ENCODE peak calls at places on chromosomes 1 and 21, in four cellular contexts. F is HCT116, P is GM23248, T is GM23338. Q is an unnamed sample.

GRCh38 chr1:225941220-225941948 is at the start of gene LEFTY2:
- DNase-seq in P (peak; percentile 19), F (no peak), T (no peak), Q (peak; percentile 62)

GRCh38 chr1:103194060-103194459 is 85.7 kb upstream of the COL11A1 start:
- DNase-seq in F (no peak), T (no peak), P (peak; percentile 15), Q (no peak)

GRCh38 chr1:175824079-175824478 is 80.7 kb upstream of the TNR start:
- DNase-seq in P (no peak), T (peak; percentile 84), F (no peak), Q (peak; percentile 24)

GRCh38 chr1:45929257-45929687 is 125.9 kb downstream of the MAST2 start:
- DNase-seq in P (peak; percentile 70), T (peak; percentile 50), F (peak; percentile 92), Q (peak; percentile 11)

GRCh38 chr1:173383341-173383740 is 93.8 kb upstream of the PRDX6 start:
- DNase-seq in F (no peak), P (peak; percentile 40), T (no peak), Q (no peak)

GRCh38 chr1:113917400-113918082 is 11.6 kb upstream of the HIPK1 start:
- DNase-seq in T (no peak), P (peak; percentile 73), F (no peak), Q (no peak)

GRCh38 chr1:97277891-97278662 is 556.5 kb downstream of the PTBP2 start:
- DNase-seq in T (no peak), F (peak; percentile 84), P (peak; percentile 86), Q (no peak)

GRCh38 chr1:17935230-17935629 is 172.4 kb upstream of the IGSF21 start:
- DNase-seq in T (no peak), F (no peak), P (no peak), Q (no peak)

GRCh38 chr1:58524353-58524945 is 22.1 kb downstream of the OMA1 start:
- DNase-seq in P (peak; percentile 35), F (no peak), T (no peak), Q (no peak)

GRCh38 chr1:152907686-152908601 is at the start of gene IVL:
- DNase-seq in F (peak; percentile 8), P (peak; percentile 56), T (no peak), Q (no peak)

GRCh38 chr1:72851597-72851996 is 569.3 kb upstream of the NEGR1 start:
- DNase-seq in T (no peak), P (no peak), F (no peak), Q (no peak)

GRCh38 chr1:41919764-41920397 is 1.2 kb upstream of the HIVEP3 start:
- DNase-seq in P (peak; percentile 47), F (no peak), T (peak; percentile 69), Q (no peak)

GRCh38 chr1:183318433-183318832 is 99.7 kb downstream of the NMNAT2 start:
- DNase-seq in F (no peak), T (peak; percentile 75), P (peak; percentile 94), Q (no peak)

GRCh38 chr1:161934278-161934608 is 89.4 kb downstream of the OLFML2B start:
- DNase-seq in F (no peak), T (no peak), P (no peak), Q (peak; percentile 2)

GRCh38 chr1:93114403-93114802 is 35.3 kb downstream of the MTF2 start:
- DNase-seq in P (peak; percentile 26), T (no peak), F (no peak), Q (no peak)

GRCh38 chr21:29657228-29657989 is 282.4 kb downstream of the GRIK1 start:
- DNase-seq in T (no peak), F (no peak), P (no peak), Q (no peak)

GRCh38 chr1:112394743-112395062 is 1.3 kb upstream of the CTTNBP2NL start:
- DNase-seq in T (no peak), P (no peak), F (no peak), Q (no peak)

GRCh38 chr21:34022557-34023335 is 50.6 kb upstream of the MRPS6 start:
- DNase-seq in T (no peak), F (no peak), P (peak; percentile 69), Q (peak; percentile 46)

GRCh38 chr1:54763814-54764131 is 550 bp downstream of the PARS2 start:
- DNase-seq in F (no peak), T (peak; percentile 42), P (peak; percentile 59), Q (no peak)

GRCh38 chr1:211973541-211973940 is 61.8 kb downstream of the INTS7 start:
- DNase-seq in F (no peak), T (no peak), P (no peak), Q (no peak)

GRCh38 chr1:38370716-38371504 is 324.3 kb upstream of the POU3F1 start:
- DNase-seq in P (no peak), T (peak; percentile 62), F (no peak), Q (no peak)

GRCh38 chr1:65985393-65986066 is 192.8 kb downstream of the PDE4B start:
- DNase-seq in P (no peak), T (no peak), F (no peak), Q (no peak)

GRCh38 chr1:41611068-41611931 is 126.8 kb upstream of the EDN2 start:
- DNase-seq in F (no peak), P (no peak), T (no peak), Q (no peak)

GRCh38 chr1:111082421-111083192 is 57.3 kb downstream of the DRAM2 start:
- DNase-seq in F (no peak), P (peak; percentile 78), T (no peak), Q (no peak)

GRCh38 chr1:225838793-225839192 is 28.9 kb downstream of the EPHX1 start:
- DNase-seq in F (no peak), P (no peak), T (no peak), Q (no peak)

GRCh38 chr1:221701570-221702186 is 40.2 kb downstream of the DUSP10 start:
- DNase-seq in P (no peak), F (no peak), T (no peak), Q (no peak)

GRCh38 chr1:153649867-153650235 is 8.7 kb upstream of the SNAPIN start:
- DNase-seq in T (no peak), F (no peak), P (no peak), Q (no peak)

GRCh38 chr1:84724128-84724860 is 34.0 kb upstream of the SSX2IP start:
- DNase-seq in T (peak; percentile 94), F (peak; percentile 51), P (no peak), Q (peak; percentile 41)

GRCh38 chr1:99004270-99005141 is at the start of gene PLPPR5:
- DNase-seq in P (peak; percentile 68), F (no peak), T (peak; percentile 69), Q (no peak)

GRCh38 chr1:10210841-10211804 is 753 bp downstream of the KIF1B start:
- DNase-seq in F (peak; percentile 61), P (peak; percentile 99), T (peak; percentile 77), Q (no peak)

GRCh38 chr1:186183219-186183618 is 191.8 kb downstream of the TPR start:
- DNase-seq in T (no peak), F (peak; percentile 33), P (peak; percentile 94), Q (no peak)

GRCh38 chr1:170593173-170593572 is 61.2 kb downstream of the GORAB start:
- DNase-seq in P (peak; percentile 68), F (no peak), T (peak; percentile 20), Q (no peak)

GRCh38 chr1:33232716-33233115 is 23.6 kb upstream of the ZNF362 start:
- DNase-seq in T (no peak), F (no peak), P (no peak), Q (no peak)

DNA sequence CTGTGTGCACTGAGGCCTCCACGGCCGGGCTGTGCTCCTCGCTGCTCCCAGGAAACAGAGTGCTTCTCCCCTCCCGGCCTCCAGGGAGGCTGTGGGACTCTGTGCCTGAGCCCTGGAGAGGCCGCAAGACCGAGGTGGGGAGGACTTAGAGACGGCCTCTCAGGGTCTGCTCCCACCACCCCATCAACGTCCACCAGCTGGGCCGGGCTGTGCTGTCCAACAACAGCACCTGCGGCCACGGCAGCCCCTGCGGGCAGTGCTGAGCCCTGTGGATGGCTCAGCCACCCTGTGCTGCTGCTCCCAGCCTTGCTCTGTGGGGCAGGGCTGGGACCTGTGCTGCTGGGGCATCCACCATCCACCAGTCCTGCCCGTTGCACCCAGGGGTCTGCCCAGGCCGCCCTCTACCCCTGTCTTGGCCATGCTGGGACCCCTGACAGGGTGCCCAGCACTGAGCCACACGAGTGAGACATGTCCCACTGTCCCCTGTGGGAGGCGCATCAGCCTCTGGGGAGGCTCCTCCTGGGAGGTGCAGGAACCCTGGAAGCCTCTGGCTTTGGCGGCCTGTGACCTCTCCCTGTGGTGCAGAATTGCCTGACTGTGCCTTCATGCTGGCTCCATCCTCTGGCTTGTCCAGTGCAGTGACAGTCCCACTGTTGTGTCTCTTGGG is 31.2 kb upstream of the LRRC3 start:
- DNase-seq in P (no peak), F (no peak), T (no peak), Q (no peak)
- TF ChIP-seq EZH2phosphoT487 in P (no peak), F (no peak), T (no peak), Q (no peak)

DNA sequence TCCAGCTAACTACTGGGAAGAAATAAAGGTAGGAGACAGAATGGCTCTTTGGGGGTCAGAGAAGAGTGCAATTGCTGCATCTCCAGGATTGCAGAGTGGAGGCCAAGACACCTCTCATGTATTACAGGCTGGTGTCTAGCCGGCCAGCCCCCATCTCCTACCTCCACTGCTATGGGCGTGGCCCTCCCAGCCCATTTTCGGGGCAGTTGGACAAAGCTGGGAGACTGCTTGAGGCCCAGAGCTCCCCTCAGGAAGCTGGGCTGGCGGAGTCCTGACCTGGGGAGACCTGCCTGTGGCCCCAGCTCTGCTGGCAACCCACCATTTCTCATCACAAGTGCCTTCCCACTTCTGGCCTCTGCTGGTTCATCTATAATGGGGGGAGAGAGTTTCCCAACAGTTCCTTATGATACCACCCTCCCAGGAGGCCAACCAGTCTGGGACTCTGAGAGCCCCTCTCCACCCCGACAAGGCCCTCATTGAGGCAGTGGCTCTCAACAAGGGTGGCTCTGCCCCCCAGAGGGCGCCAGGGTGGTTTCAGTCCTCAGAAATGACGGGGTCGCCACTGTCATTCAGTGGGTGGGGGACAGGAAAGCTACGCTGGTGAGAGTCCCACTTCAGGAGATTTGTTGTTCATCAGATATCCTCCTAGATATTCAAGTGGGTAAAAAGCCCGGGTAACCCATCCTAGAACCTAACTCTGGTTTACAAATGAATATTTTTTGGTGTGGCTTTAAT is 11.5 kb downstream of the RAP1GAP start:
- DNase-seq in F (no peak), P (no peak), T (no peak), Q (no peak)
- H4K20me1 ChIP-seq in F (no peaks in the 10 kb centered on the region), P (no peaks in the 10 kb centered on the region), T (no peaks in the 10 kb centered on the region), Q (no peaks in the 10 kb centered on the region)

DNA sequence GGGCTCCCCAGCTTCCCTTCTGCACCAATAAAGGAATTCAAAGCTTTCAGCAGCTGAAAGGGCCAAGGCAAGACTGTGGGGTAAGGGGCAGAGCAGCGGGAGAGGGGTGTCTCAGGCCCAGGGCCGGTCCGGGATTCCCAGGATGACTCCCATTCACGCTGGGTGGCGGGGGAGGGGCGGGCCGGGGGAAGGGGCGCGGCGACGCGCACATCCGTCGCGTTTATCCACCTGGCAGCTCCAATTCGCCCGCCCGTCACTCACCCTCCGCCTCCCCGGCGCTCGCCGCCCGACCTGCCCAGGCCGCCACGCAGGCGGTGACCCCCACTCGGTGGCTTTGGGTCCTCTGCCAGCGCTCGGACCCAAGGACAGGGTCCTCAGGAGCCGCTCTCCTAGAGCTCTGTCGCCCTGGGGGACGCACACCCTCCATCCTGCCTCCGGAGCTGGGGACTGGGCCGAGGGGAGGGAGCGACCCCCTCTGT is 3.7 kb downstream of the ADGRB2 start:
- DNase-seq in F (no peak), P (no peak), T (peak; percentile 72), Q (peak; percentile 22)
- H2AFZ ChIP-seq in F (no peak overlapping the region), P (peak overlapping the region; percentile 82), T (peak overlapping the region; percentile 86), Q (peak overlapping the region; percentile 74)

GRCh38 chr1:100455478-100456072 is 82.4 kb upstream of the GPR88 start:
- DNase-seq in P (peak; percentile 50), F (no peak), T (no peak), Q (peak; percentile 39)
- TF ChIP-seq EZH2phosphoT487 in P (no peak), F (no peak), T (no peak), Q (no peak)